ENCODE peak calls at places on chromosomes 3 and 15, in eight cellular contexts. K is endothelial cell of umbilical vein, R is transverse colon, P is A549, C is suprapubic skin, F is ovary, X is body of pancreas, I is heart left ventricle. A is an unnamed sample.

GRCh38 chr15:39466428-39466827 is 114.5 kb upstream of the THBS1 start:
- DNase-seq in F (peak), X (peak), K (no peak), P (no peak), C (peak), R (peak), I (peak), A (peak)

GRCh38 chr3:71339049-71339448 is 244.5 kb downstream of the FOXP1 start:
- DNase-seq in R (no peak), P (no peak), F (no peak), K (no peak), X (no peak), C (no peak), I (no peak), A (no peak)

GRCh38 chr3:42601898-42602581 is 1.6 kb downstream of the NKTR start:
- DNase-seq in K (peak), C (no peak), X (no peak), P (no peak), R (no peak), F (no peak), I (no peak), A (no peak)

GRCh38 chr3:184305577-184305976 is 6.5 kb downstream of the PSMD2 start:
- DNase-seq in F (no peak), P (peak), K (peak), R (no peak), X (no peak), C (no peak), I (no peak), A (no peak)

GRCh38 chr15:68400066-68400456 is 31.9 kb downstream of the ITGA11 start:
- DNase-seq in P (peak), R (no peak), F (no peak), X (no peak), I (no peak), C (no peak), K (no peak), A (no peak)

GRCh38 chr3:30586091-30586805 is 20.2 kb upstream of the TGFBR2 start:
- DNase-seq in C (no peak), F (no peak), X (no peak), I (no peak), R (no peak), P (no peak), K (no peak), A (no peak)

GRCh38 chr15:56393277-56393676 is 28.1 kb downstream of the TEX9 start:
- DNase-seq in X (no peak), R (no peak), F (no peak), P (no peak), K (no peak), C (no peak), I (no peak), A (no peak)

GRCh38 chr15:43518073-43518761 is 809 bp downstream of the MAP1A start:
- DNase-seq in X (no peak), R (no peak), K (peak), P (no peak), I (peak), C (no peak), F (peak), A (no peak)

GRCh38 chr3:10511809-10512494 is 6.6 kb upstream of the ATP2B2 start:
- DNase-seq in X (no peak), C (no peak), K (no peak), P (peak), I (no peak), F (no peak), R (no peak), A (no peak)

GRCh38 chr3:3800076-3800448 is 831 bp downstream of the LRRN1 start:
- DNase-seq in K (no peak), R (no peak), P (no peak), I (peak), X (peak), F (peak), C (no peak), A (peak)

DNA sequence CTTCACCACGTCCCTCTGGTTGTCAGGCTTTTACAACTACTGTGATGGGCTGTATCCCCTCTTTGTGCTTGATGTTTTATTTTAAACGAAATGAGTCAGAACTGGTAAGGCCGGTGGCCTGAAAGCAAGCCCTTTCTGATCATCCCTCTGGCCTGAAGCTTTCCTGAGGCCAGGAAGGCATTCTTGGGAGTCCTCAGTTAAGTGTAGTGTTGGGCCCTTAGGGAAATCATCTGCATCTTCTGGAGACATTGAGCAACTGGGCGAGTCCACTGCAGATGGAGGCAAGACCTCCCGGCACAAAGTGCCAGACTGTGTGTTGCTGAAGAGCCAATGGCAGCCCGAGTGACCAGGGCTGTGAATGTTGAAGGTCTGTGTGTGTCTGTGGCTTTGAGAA is 33.0 kb upstream of the AMOTL2 start:
- DNase-seq in I (no peak), P (no peak), K (no peak), R (no peak), X (no peak), C (no peak), F (no peak), A (no peak)
- H3K4me3 ChIP-seq in I (no peak), P (no peak), K (no peak), R (no peak), X (no peak), C (peak), F (no peak), A (no peak)

GRCh38 chr3:143972495-143973351 is 1.1 kb downstream of the DIPK2A start:
- DNase-seq in R (peak), X (peak), I (peak), F (peak), P (peak), C (peak), K (peak), A (peak)

GRCh38 chr3:143971367-143972154 is at the start of gene DIPK2A:
- DNase-seq in I (peak), P (peak), C (peak), R (peak), F (peak), X (peak), K (peak), A (peak)

GRCh38 chr3:143973352-143974021 is 1.9 kb downstream of the DIPK2A start:
- DNase-seq in K (peak), C (no peak), I (peak), F (peak), R (peak), P (peak), X (no peak), A (no peak)

GRCh38 chr3:143970773-143971366 is 753 bp upstream of the DIPK2A start:
- DNase-seq in C (peak), P (no peak), I (peak), K (peak), X (peak), R (peak), F (peak), A (peak)

GRCh38 chr3:143972155-143972494 is 502 bp downstream of the DIPK2A start:
- DNase-seq in R (no peak), P (no peak), F (no peak), I (peak), K (no peak), C (peak), X (no peak), A (no peak)
- TF ChIP-seq POLR2A in R (no peak), P (no peak), F (no peak), I (no peak), K (no peak), C (no peak), X (no peak), A (no peak)

DNA sequence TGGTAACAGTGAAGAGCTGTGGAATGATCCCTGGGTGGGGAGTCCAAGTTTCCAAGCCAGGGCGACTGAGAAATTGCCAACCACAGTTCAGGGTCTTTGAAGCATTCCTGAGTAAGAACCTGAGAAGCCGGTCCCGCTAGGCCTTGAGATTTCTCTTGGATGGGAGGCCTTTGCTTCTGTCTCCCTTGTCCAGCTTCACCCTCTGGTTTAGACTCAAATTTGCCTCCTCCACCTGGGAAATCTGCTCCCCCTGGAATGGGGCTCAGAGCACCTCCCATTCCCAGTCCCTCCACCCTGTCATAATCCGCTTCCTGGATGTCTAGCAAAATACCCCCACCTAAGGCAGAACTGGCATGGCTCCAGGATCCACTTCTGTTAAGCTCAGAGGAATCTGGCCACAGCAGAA is 127.8 kb upstream of the DLG1 start:
- DNase-seq in C (no peak), K (no peak), F (peak), X (no peak), I (no peak), R (no peak), P (no peak), A (no peak)
- H3K4me3 ChIP-seq in C (no peak), K (no peak), F (no peak), X (no peak), I (no peak), R (no peak), P (no peak), A (no peak)

GRCh38 chr3:20039082-20039764 is 1.0 kb upstream of the KAT2B start:
- DNase-seq in F (no peak), P (no peak), R (no peak), C (no peak), K (peak), X (no peak), I (no peak), A (no peak)

GRCh38 chr3:20040476-20041196 is 390 bp downstream of the KAT2B start:
- DNase-seq in P (peak), F (peak), R (peak), I (peak), X (peak), K (peak), C (peak), A (peak)

GRCh38 chr3:20038679-20039078 is 1.6 kb upstream of the KAT2B start:
- DNase-seq in I (no peak), K (peak), P (no peak), F (no peak), X (no peak), C (no peak), R (no peak), A (no peak)

GRCh38 chr3:20041197-20041780 is 1.0 kb downstream of the KAT2B start:
- DNase-seq in C (peak), F (peak), I (peak), P (peak), R (peak), X (peak), K (peak), A (peak)

DNA sequence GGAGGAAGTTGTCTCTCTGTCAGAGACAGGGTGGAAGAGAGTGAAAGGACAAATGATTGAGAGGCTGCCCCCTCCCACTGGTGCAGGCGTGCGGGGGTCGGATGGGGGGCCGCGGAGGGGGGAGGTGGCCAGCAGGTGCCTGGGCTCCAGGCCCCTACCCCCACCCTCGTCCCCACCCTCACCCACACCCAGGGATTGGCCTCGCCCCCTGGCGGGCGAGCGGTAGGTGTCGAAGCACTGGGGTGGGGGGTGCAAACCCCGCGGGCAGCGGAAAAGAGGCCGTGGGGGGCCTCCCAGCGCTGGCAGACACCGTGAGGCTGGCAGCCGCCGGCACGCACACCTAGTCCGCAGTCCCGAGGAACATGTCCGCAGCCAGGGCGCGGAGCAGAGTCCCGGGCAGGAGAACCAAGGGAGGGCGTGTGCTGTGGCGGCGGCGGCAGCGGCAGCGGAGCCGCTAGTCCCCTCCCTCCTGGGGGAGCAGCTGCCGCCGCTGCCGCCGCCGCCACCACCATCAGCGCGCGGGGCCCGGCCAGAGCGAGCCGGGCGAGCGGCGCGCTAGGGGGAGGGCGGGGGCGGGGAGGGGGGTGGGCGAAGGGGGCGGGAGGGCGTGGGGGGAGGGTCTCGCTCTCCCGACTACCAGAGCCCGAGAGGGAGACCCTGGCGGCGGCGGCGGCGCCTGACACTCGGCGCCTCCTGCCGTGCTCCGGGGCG is at the start of gene KAT2B:
- DNase-seq in F (peak), R (peak), I (peak), P (peak), K (peak), X (peak), C (peak), A (peak)
- TF ChIP-seq POLR2A in F (peak), R (peak), I (peak), P (no peak), K (no peak), X (peak), C (no peak), A (peak)

DNA sequence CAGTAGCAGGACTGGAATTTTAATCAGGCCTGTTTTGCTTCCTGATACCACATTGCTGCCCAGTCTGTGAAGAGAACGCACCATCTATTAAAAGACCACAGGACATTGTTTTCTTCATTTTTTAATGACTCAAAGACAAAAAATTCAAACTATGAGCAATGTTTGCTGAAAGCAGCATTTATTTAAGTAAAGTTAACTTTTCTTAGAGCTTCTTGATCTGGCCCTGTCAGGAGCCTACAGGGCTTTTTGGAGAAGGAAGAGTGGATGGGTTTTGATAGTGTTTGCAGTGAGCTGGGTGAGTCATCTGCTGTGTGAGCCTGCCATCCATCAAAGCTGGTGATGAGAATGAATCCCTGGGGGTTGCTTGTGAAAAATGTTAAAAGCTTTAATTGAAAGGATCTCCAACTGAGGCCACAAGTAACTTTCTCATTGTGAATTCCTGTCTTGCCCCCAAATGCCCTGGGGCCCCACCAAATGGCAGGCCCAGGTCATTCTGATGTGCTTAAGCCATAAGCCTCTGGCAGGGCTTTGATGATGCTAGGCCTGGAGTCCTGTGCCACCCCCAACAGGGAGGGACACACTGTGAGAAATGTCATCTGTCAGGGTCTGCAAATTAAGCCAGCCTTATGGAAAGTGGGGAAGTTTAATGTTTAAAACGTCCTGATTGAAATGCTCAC is 136.2 kb upstream of the PFN2 start:
- DNase-seq in I (no peak), R (no peak), P (peak), C (no peak), K (no peak), F (no peak), X (no peak), A (no peak)
- H3K4me3 ChIP-seq in I (no peak), R (no peak), P (no peak), C (no peak), K (no peak), F (no peak), X (no peak), A (no peak)

GRCh38 chr3:101722394-101723173 is 1.8 kb upstream of the CEP97 start:
- DNase-seq in R (no peak), F (no peak), C (no peak), I (no peak), K (no peak), P (no peak), X (no peak), A (no peak)
- TF ChIP-seq POLR2A in R (no peak), F (no peak), C (no peak), I (no peak), K (no peak), P (no peak), X (no peak), A (no peak)

DNA sequence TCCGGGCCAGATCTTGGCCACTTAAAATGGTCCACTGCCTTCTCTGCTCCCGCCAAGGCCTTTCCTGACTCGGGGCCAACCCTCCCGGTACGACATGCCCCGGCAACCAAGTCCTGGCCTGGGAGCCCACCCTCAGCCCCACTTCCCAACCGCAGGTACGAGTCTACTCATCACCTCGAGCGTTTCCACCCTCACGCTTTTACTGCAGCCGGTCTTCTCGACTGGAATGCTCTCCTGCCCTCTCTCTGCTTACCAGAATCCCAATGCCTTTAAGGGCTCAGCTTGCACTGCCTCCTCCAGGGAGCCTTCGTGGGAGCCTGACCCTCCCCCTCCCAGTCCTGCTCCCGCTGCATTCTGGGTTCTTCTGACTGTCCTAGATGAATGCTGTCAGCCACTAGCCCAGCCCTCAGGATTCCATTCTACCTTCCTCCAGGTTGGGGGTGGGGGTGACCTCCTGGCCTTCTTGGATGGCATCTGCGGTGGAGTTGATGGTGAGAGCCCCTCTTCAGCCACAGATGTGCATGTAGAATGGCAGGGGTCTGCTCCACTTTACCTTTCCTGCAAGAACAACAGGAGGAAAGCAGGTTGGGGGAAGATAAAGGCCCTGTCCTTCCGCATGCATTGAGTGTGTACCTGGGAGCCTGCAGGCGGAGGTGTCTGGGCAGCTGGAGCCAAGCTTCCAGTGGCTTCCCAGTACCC is 1.1 kb upstream of the CSRNP1 start:
- DNase-seq in X (no peak), P (peak), K (no peak), R (no peak), F (peak), C (peak), I (no peak), A (no peak)
- H3K4me3 ChIP-seq in X (no peak), P (peak), K (no peak), R (no peak), F (no peak), C (peak), I (no peak), A (peak)

A was measured in right lobe of liver.